ENCODE peak calls at places on chromosomes 3 and 15, in six cellular contexts. One of them, this sample, is unnamed.

GRCh38 chr3:32200991-32201758 is 37.3 kb upstream of the CMTM8 start:
- DNase-seq in uterus: no peak
- DNase-seq in C1 segment of cervical spinal cord: no peak
- DNase-seq in AG08396: no peak
- DNase-seq in activated naive CD8-positive, alpha-beta T cell treated with anti-CD3 and anti-CD28 coated beads, Interleukin-2, amount 50 U/mL, for 16 hours: no peak
- DNase-seq in sigmoid colon: no peak
- DNase-seq in this sample: no peak

GRCh38 chr15:101407439-101407838 is 82.1 kb downstream of the PCSK6 start:
- DNase-seq in uterus: no peak
- DNase-seq in C1 segment of cervical spinal cord: no peak
- DNase-seq in AG08396: no peak
- DNase-seq in activated naive CD8-positive, alpha-beta T cell treated with anti-CD3 and anti-CD28 coated beads, Interleukin-2, amount 50 U/mL, for 16 hours: no peak
- DNase-seq in sigmoid colon: no peak
- DNase-seq in this sample: no peak

GRCh38 chr3:141366285-141367037 is 1.8 kb upstream of the ZBTB38 start:
- DNase-seq in uterus: peak
- DNase-seq in C1 segment of cervical spinal cord: no peak
- DNase-seq in AG08396: peak
- DNase-seq in activated naive CD8-positive, alpha-beta T cell treated with anti-CD3 and anti-CD28 coated beads, Interleukin-2, amount 50 U/mL, for 16 hours: no peak
- DNase-seq in sigmoid colon: peak
- DNase-seq in this sample: no peak

GRCh38 chr15:98321916-98322315 is 326.4 kb upstream of the IGF1R start:
- DNase-seq in uterus: no peak
- DNase-seq in C1 segment of cervical spinal cord: no peak
- DNase-seq in AG08396: no peak
- DNase-seq in activated naive CD8-positive, alpha-beta T cell treated with anti-CD3 and anti-CD28 coated beads, Interleukin-2, amount 50 U/mL, for 16 hours: no peak
- DNase-seq in sigmoid colon: no peak
- DNase-seq in this sample: no peak

GRCh38 chr3:34078418-34078817 is 280.0 kb downstream of the PDCD6IP start:
- DNase-seq in uterus: no peak
- DNase-seq in C1 segment of cervical spinal cord: no peak
- DNase-seq in AG08396: no peak
- DNase-seq in activated naive CD8-positive, alpha-beta T cell treated with anti-CD3 and anti-CD28 coated beads, Interleukin-2, amount 50 U/mL, for 16 hours: no peak
- DNase-seq in sigmoid colon: no peak
- DNase-seq in this sample: no peak

GRCh38 chr3:139128803-139129202 is 84.1 kb upstream of the PRR23C start:
- DNase-seq in uterus: no peak
- DNase-seq in C1 segment of cervical spinal cord: no peak
- DNase-seq in AG08396: no peak
- DNase-seq in activated naive CD8-positive, alpha-beta T cell treated with anti-CD3 and anti-CD28 coated beads, Interleukin-2, amount 50 U/mL, for 16 hours: no peak
- DNase-seq in sigmoid colon: no peak
- DNase-seq in this sample: no peak

GRCh38 chr3:45654344-45654934 is 34.8 kb upstream of the SACM1L start:
- DNase-seq in uterus: no peak
- DNase-seq in C1 segment of cervical spinal cord: no peak
- DNase-seq in AG08396: no peak
- DNase-seq in activated naive CD8-positive, alpha-beta T cell treated with anti-CD3 and anti-CD28 coated beads, Interleukin-2, amount 50 U/mL, for 16 hours: no peak
- DNase-seq in sigmoid colon: no peak
- DNase-seq in this sample: no peak

GRCh38 chr3:106030620-106030945 is 161.8 kb upstream of the CBLB start:
- DNase-seq in uterus: no peak
- DNase-seq in C1 segment of cervical spinal cord: no peak
- DNase-seq in AG08396: peak
- DNase-seq in activated naive CD8-positive, alpha-beta T cell treated with anti-CD3 and anti-CD28 coated beads, Interleukin-2, amount 50 U/mL, for 16 hours: no peak
- DNase-seq in sigmoid colon: no peak
- DNase-seq in this sample: no peak

GRCh38 chr3:39260957-39261356 is 18.9 kb downstream of the CX3CR1 start:
- DNase-seq in uterus: peak
- DNase-seq in C1 segment of cervical spinal cord: no peak
- DNase-seq in AG08396: peak
- DNase-seq in activated naive CD8-positive, alpha-beta T cell treated with anti-CD3 and anti-CD28 coated beads, Interleukin-2, amount 50 U/mL, for 16 hours: no peak
- DNase-seq in sigmoid colon: peak
- DNase-seq in this sample: peak

GRCh38 chr3:72591522-72592421 is 256.5 kb downstream of the SHQ1 start:
- DNase-seq in uterus: peak
- DNase-seq in C1 segment of cervical spinal cord: no peak
- DNase-seq in AG08396: peak
- DNase-seq in activated naive CD8-positive, alpha-beta T cell treated with anti-CD3 and anti-CD28 coated beads, Interleukin-2, amount 50 U/mL, for 16 hours: no peak
- DNase-seq in sigmoid colon: peak
- DNase-seq in this sample: peak

GRCh38 chr3:184750684-184751083 is 38.8 kb upstream of the MAGEF1 start:
- DNase-seq in uterus: no peak
- DNase-seq in C1 segment of cervical spinal cord: no peak
- DNase-seq in AG08396: no peak
- DNase-seq in activated naive CD8-positive, alpha-beta T cell treated with anti-CD3 and anti-CD28 coated beads, Interleukin-2, amount 50 U/mL, for 16 hours: no peak
- DNase-seq in sigmoid colon: no peak
- DNase-seq in this sample: no peak

GRCh38 chr3:98817546-98817945 is 54.4 kb downstream of the ST3GAL6 start:
- DNase-seq in uterus: no peak
- DNase-seq in C1 segment of cervical spinal cord: no peak
- DNase-seq in AG08396: peak
- DNase-seq in activated naive CD8-positive, alpha-beta T cell treated with anti-CD3 and anti-CD28 coated beads, Interleukin-2, amount 50 U/mL, for 16 hours: no peak
- DNase-seq in sigmoid colon: no peak
- DNase-seq in this sample: no peak

GRCh38 chr3:143329567-143330164 is 210.1 kb downstream of the CHST2 start:
- DNase-seq in uterus: no peak
- DNase-seq in C1 segment of cervical spinal cord: no peak
- DNase-seq in AG08396: no peak
- DNase-seq in activated naive CD8-positive, alpha-beta T cell treated with anti-CD3 and anti-CD28 coated beads, Interleukin-2, amount 50 U/mL, for 16 hours: no peak
- DNase-seq in sigmoid colon: no peak
- DNase-seq in this sample: no peak

GRCh38 chr3:149576071-149576564 is 81.7 kb downstream of the WWTR1 start:
- DNase-seq in uterus: peak
- DNase-seq in C1 segment of cervical spinal cord: no peak
- DNase-seq in AG08396: peak
- DNase-seq in activated naive CD8-positive, alpha-beta T cell treated with anti-CD3 and anti-CD28 coated beads, Interleukin-2, amount 50 U/mL, for 16 hours: no peak
- DNase-seq in sigmoid colon: no peak
- DNase-seq in this sample: no peak

GRCh38 chr3:113695426-113695817 is 1.0 kb downstream of the USF3 start:
- DNase-seq in uterus: no peak
- DNase-seq in C1 segment of cervical spinal cord: no peak
- DNase-seq in AG08396: no peak
- DNase-seq in activated naive CD8-positive, alpha-beta T cell treated with anti-CD3 and anti-CD28 coated beads, Interleukin-2, amount 50 U/mL, for 16 hours: no peak
- DNase-seq in sigmoid colon: no peak
- DNase-seq in this sample: no peak

GRCh38 chr3:17431004-17431403 is 311.4 kb downstream of the TBC1D5 start:
- DNase-seq in uterus: no peak
- DNase-seq in C1 segment of cervical spinal cord: no peak
- DNase-seq in AG08396: no peak
- DNase-seq in activated naive CD8-positive, alpha-beta T cell treated with anti-CD3 and anti-CD28 coated beads, Interleukin-2, amount 50 U/mL, for 16 hours: no peak
- DNase-seq in sigmoid colon: no peak
- DNase-seq in this sample: no peak

This sample was measured in ureter.